ENCODE peak calls at places on chromosomes 3 and 15, in ten cellular contexts. C, M, Z, Q, E, W, U, O, Y and J are unnamed samples.

GRCh38 chr3:188889070-188889491 is 282.7 kb upstream of the TPRG1 start:
- DNase-seq in C (no peak), M (no peak), Z (no peak), Q (no peak), E (no peak), W (no peak), U (no peak), O (no peak), Y (no peak), J (no peak)

GRCh38 chr15:90131848-90132247 is 29.6 kb upstream of the IDH2 start:
- DNase-seq in C (no peak), M (no peak), Z (no peak), Q (no peak), E (no peak), W (no peak), U (no peak), O (no peak), Y (no peak), J (no peak)

GRCh38 chr3:52331091-52331490 is 15.0 kb downstream of the DNAH1 start:
- DNase-seq in C (no peak), M (no peak), Z (no peak), Q (no peak), E (no peak), W (no peak), U (no peak), O (no peak), Y (no peak), J (no peak)

GRCh38 chr3:106119691-106120090 is 250.9 kb upstream of the CBLB start:
- DNase-seq in C (no peak), M (no peak), Z (no peak), Q (no peak), E (no peak), W (no peak), U (no peak), O (no peak), Y (no peak), J (no peak)

GRCh38 chr3:67610458-67610857 is 44.0 kb downstream of the SUCLG2 start:
- DNase-seq in C (peak; percentile 34), M (no peak), Z (no peak), Q (no peak), E (no peak), W (no peak), U (no peak), O (no peak), Y (no peak), J (no peak)

GRCh38 chr15:85024509-85025336 is 43.1 kb downstream of the PDE8A start:
- DNase-seq in C (peak; percentile 72), M (no peak), Z (no peak), Q (no peak), E (no peak), W (no peak), U (no peak), O (no peak), Y (no peak), J (no peak)

GRCh38 chr3:155870945-155871745 is 695 bp downstream of the GMPS start:
- DNase-seq in C (peak; percentile 33), M (peak; percentile 61), Z (no peak), Q (no peak), E (peak; percentile 63), W (peak; percentile 48), U (no peak), O (peak; percentile 61), Y (peak; percentile 78), J (no peak)

GRCh38 chr15:36365963-36366362 is 213.5 kb upstream of the CDIN1 start:
- DNase-seq in C (no peak), M (no peak), Z (peak; percentile 53), Q (no peak), E (no peak), W (no peak), U (no peak), O (no peak), Y (no peak), J (no peak)

GRCh38 chr3:129112308-129113052 is 9.1 kb downstream of the RAB43 start:
- DNase-seq in C (peak; percentile 75), M (no peak), Z (peak; percentile 83), Q (no peak), E (no peak), W (no peak), U (no peak), O (no peak), Y (no peak), J (no peak)

GRCh38 chr15:63308947-63309346 is 31.5 kb downstream of the APH1B start:
- DNase-seq in C (no peak), M (no peak), Z (no peak), Q (no peak), E (no peak), W (no peak), U (no peak), O (no peak), Y (no peak), J (no peak)

GRCh38 chr3:194711913-194712312 is 26.2 kb downstream of the FAM43A start:
- DNase-seq in C (peak; percentile 85), M (no peak), Z (no peak), Q (no peak), E (peak; percentile 24), W (peak; percentile 88), U (no peak), O (no peak), Y (no peak), J (peak; percentile 43)

GRCh38 chr3:42228796-42229195 is 37.2 kb downstream of the CCK start:
- DNase-seq in C (no peak), M (no peak), Z (peak; percentile 14), Q (no peak), E (peak; percentile 4), W (no peak), U (no peak), O (no peak), Y (no peak), J (no peak)

GRCh38 chr3:118501152-118501551 is 533.5 kb downstream of the IGSF11 start:
- DNase-seq in C (no peak), M (peak; percentile 35), Z (no peak), Q (no peak), E (no peak), W (no peak), U (no peak), O (no peak), Y (peak; percentile 58), J (peak; percentile 21)

GRCh38 chr15:44532689-44533088 is 4.3 kb upstream of the EIF3J start:
- DNase-seq in C (no peak), M (no peak), Z (peak; percentile 5), Q (no peak), E (peak; percentile 17), W (no peak), U (no peak), O (no peak), Y (no peak), J (no peak)